ENCODE peak calls at places on chromosome 3, in six cellular contexts. M is aorta; N is cardiac septum; Z is effector memory CD8-positive, alpha-beta T cell; K is type B pancreatic cell; E is heart left ventricle. G is an unnamed sample.

GRCh38 chr3:188974856-188975611 is 196.7 kb upstream of the TPRG1 start:
- DNase-seq in M (no peak), N (no peak), Z (peak), K (no peak), E (no peak), G (no peak)

GRCh38 chr3:179272385-179272784 is 21.5 kb upstream of the KCNMB3 start:
- DNase-seq in M (no peak), N (no peak), Z (no peak), K (no peak), E (no peak), G (no peak)

GRCh38 chr3:186746008-186746407 is 28.8 kb downstream of the KNG1 start:
- DNase-seq in M (no peak), N (no peak), Z (no peak), K (no peak), E (peak), G (peak)

GRCh38 chr3:138060792-138061191 is 50.8 kb downstream of the CLDN18 start:
- DNase-seq in M (no peak), N (no peak), Z (no peak), K (no peak), E (no peak), G (no peak)

GRCh38 chr3:158788446-158788845 is 13.4 kb upstream of the MFSD1 start:
- DNase-seq in M (no peak), N (no peak), Z (no peak), K (no peak), E (no peak), G (no peak)

GRCh38 chr3:153090973-153091372 is 71.1 kb upstream of the RAP2B start:
- DNase-seq in M (no peak), N (no peak), Z (no peak), K (no peak), E (no peak), G (no peak)

GRCh38 chr3:33237439-33237838 is 18.8 kb upstream of the SUSD5 start:
- DNase-seq in M (no peak), N (no peak), Z (no peak), K (no peak), E (no peak), G (no peak)

GRCh38 chr3:128415773-128416577 is 50.7 kb downstream of the DNAJB8 start:
- DNase-seq in M (no peak), N (no peak), Z (no peak), K (no peak), E (no peak), G (no peak)

GRCh38 chr3:69182588-69183299 is 60.3 kb upstream of the LMOD3 start:
- DNase-seq in M (no peak), N (no peak), Z (no peak), K (no peak), E (no peak), G (no peak)

GRCh38 chr3:193775421-193776077 is 182.5 kb downstream of the OPA1 start:
- DNase-seq in M (no peak), N (no peak), Z (no peak), K (no peak), E (no peak), G (no peak)

GRCh38 chr3:183142199-183142598 is 20.3 kb downstream of the LAMP3 start:
- DNase-seq in M (no peak), N (no peak), Z (no peak), K (no peak), E (no peak), G (no peak)

GRCh38 chr3:89250742-89251141 is 143.3 kb downstream of the EPHA3 start:
- DNase-seq in M (no peak), N (no peak), Z (no peak), K (no peak), E (no peak), G (no peak)

GRCh38 chr3:126750760-126751129 is 46.7 kb downstream of the CHCHD6 start:
- DNase-seq in M (no peak), N (no peak), Z (no peak), K (no peak), E (no peak), G (no peak)

GRCh38 chr3:13588971-13589370 is 40.0 kb downstream of the FBLN2 start:
- DNase-seq in M (no peak), N (no peak), Z (no peak), K (no peak), E (no peak), G (no peak)

GRCh38 chr3:138135833-138136194 is 3.6 kb upstream of the A4GNT start:
- DNase-seq in M (no peak), N (no peak), Z (no peak), K (no peak), E (no peak), G (no peak)

GRCh38 chr3:190009621-190010020 is 111.1 kb downstream of the P3H2 start:
- DNase-seq in M (no peak), N (no peak), Z (no peak), K (no peak), E (no peak), G (no peak)

GRCh38 chr3:171974986-171975837 is 64.2 kb upstream of the FNDC3B start:
- DNase-seq in M (no peak), N (no peak), Z (no peak), K (no peak), E (no peak), G (no peak)

GRCh38 chr3:187667526-187667925 is 2.7 kb downstream of the SST start:
- DNase-seq in M (no peak), N (no peak), Z (no peak), K (no peak), E (no peak), G (no peak)

G was measured in anterior cingulate cortex.